ENCODE peak calls at places on chromosomes 7 and 10, in eight cellular contexts. W is HCT116, C is tibial nerve, Q is pancreas, P is adrenal gland, V is A673, K is psoas muscle, R is BE2C. J is an unnamed sample. For H3K4me1, the result is how much of the 10 kb centered on the place peaks cover.

GRCh38 chr7:130595986-130596385 is 72.6 kb downstream of the COPG2 start:
- DNase-seq in Q (no peak), V (no peak), C (no peak), K (no peak), P (no peak), R (peak), W (no peak), J (no peak)

GRCh38 chr7:30029696-30030095 is 1.5 kb downstream of the PLEKHA8 start:
- DNase-seq in Q (peak), P (no peak), C (no peak), V (no peak), R (no peak), K (no peak), W (no peak), J (no peak)

GRCh38 chr7:44994877-44995554 is 5.0 kb upstream of the CCM2 start:
- DNase-seq in Q (no peak), C (no peak), V (no peak), K (no peak), R (no peak), W (no peak), P (no peak), J (no peak)

GRCh38 chr7:32905175-32905662 is 13.7 kb upstream of the KBTBD2 start:
- DNase-seq in P (peak), C (no peak), V (peak), R (peak), Q (peak), K (peak), W (peak), J (peak)

GRCh38 chr7:5677538-5678294 is 103.7 kb downstream of the RNF216 start:
- DNase-seq in P (peak), W (peak), C (peak), Q (peak), V (peak), R (peak), K (peak), J (peak)

GRCh38 chr10:9004736-9005135 is 950.2 kb downstream of the GATA3 start:
- DNase-seq in C (no peak), K (no peak), P (no peak), R (no peak), W (no peak), Q (no peak), V (no peak), J (no peak)

GRCh38 chr10:27030060-27030459 is 70.2 kb downstream of the ANKRD26 start:
- DNase-seq in V (no peak), R (no peak), K (no peak), Q (no peak), W (no peak), P (no peak), C (no peak), J (no peak)

GRCh38 chr7:155269766-155270585 is 27.7 kb upstream of the INSIG1 start:
- DNase-seq in R (no peak), C (no peak), P (no peak), Q (no peak), K (no peak), V (no peak), W (no peak), J (no peak)

GRCh38 chr10:15169555-15170407 is 1.3 kb upstream of the NMT2 start:
- DNase-seq in C (no peak), K (no peak), W (no peak), P (peak), R (no peak), Q (peak), V (no peak), J (no peak)

GRCh38 chr7:148503900-148504487 is 86.6 kb upstream of the C7orf33 start:
- DNase-seq in V (peak), C (no peak), K (no peak), R (no peak), P (no peak), Q (no peak), W (peak), J (no peak)

GRCh38 chr7:1293950-1294728 is 61.5 kb downstream of the UNCX start:
- DNase-seq in V (no peak), C (no peak), Q (no peak), K (no peak), R (no peak), P (no peak), W (no peak), J (no peak)

GRCh38 chr10:88620441-88620840 is 33.9 kb downstream of the LIPJ start:
- DNase-seq in Q (no peak), P (no peak), K (no peak), V (no peak), R (no peak), C (no peak), W (no peak), J (no peak)

GRCh38 chr10:125857185-125857760 is 23.8 kb downstream of the DHX32 start:
- DNase-seq in K (no peak), C (no peak), R (no peak), P (no peak), W (no peak), Q (no peak), V (no peak), J (no peak)

GRCh38 chr10:132591166-132591971 is 53.8 kb downstream of the INPP5A start:
- DNase-seq in P (peak), W (no peak), R (no peak), V (no peak), C (no peak), K (peak), Q (peak), J (no peak)

GRCh38 chr10:23341004-23341403 is 3.6 kb downstream of the C10orf67 start:
- DNase-seq in P (no peak), C (no peak), Q (no peak), R (no peak), K (no peak), W (no peak), V (peak), J (no peak)

DNA sequence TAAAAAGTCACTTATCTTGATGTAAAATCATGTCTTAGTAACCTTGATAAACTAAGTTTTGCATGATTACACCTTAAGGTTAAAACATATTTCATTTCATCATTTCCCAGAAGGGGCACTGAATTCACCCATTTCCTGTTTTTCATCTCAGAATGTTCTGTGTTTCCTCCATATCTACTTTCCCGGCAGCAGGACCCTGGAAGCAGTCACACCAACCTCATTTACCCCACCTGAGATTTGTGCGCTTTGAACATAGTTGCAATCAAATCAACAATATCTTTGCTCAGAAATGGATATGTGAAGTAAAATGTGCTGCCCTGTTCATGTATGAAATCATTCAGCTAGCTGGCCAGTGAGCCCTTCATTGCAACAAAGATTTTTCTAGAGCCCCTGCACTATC is 46.8 kb downstream of the IKZF1 start:
- DNase-seq in V (no peak), K (no peak), W (no peak), R (no peak), C (no peak), Q (no peak), P (no peak), J (no peak)
- TF ChIP-seq CTCF in V (no peak), K (no peak), W (no peak), R (no peak), C (no peak), Q (no peak), P (no peak), J (no peak)

DNA sequence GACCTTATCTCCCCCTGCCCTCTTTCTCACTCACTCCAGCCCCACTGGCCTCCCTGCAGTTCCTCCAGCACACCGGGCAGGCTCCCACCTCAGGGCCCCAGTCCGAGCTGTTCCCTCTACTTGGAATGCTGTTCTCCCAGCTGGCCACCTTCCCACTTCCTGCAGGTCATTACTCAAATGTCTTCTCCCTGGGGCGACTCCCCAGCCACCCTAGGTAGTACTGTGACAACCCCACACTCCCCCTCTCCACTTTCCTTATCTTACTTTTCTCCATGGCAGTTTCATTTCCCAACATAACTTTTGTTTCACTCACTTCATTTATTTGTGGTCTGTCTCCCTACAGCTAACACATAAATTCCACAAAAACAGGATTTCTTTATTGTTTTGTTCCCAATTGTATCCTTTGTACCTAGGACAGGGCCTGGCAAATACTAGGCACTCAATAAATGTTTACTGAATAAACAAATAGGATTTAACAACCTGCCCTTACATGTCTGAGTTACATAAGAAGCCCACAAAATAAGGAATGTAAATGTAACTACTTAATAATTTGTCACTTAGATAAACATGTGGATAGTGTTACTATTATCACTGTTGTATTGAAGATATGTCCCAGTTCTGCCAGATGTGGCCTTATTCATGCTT is 76.5 kb downstream of the JAZF1 start:
- DNase-seq in K (no peak), V (no peak), P (no peak), Q (peak), R (peak), C (no peak), W (no peak), J (peak)
- H3K4me1 ChIP-seq in K (half or more), V (under half), P (under half), Q (under half), R (under half), C (under half), W (under half), J (under half)

GRCh38 chr10:56472978-56473377 is 111.9 kb upstream of the ZWINT start:
- DNase-seq in W (no peak), P (no peak), K (no peak), Q (no peak), C (no peak), R (no peak), V (no peak), J (no peak)

GRCh38 chr10:56470701-56471100 is 109.6 kb upstream of the ZWINT start:
- DNase-seq in C (no peak), R (no peak), W (no peak), K (no peak), P (no peak), V (no peak), Q (no peak), J (no peak)

GRCh38 chr10:56466005-56466404 is 104.9 kb upstream of the ZWINT start:
- DNase-seq in R (no peak), P (no peak), Q (no peak), C (no peak), V (no peak), K (no peak), W (no peak), J (no peak)

DNA sequence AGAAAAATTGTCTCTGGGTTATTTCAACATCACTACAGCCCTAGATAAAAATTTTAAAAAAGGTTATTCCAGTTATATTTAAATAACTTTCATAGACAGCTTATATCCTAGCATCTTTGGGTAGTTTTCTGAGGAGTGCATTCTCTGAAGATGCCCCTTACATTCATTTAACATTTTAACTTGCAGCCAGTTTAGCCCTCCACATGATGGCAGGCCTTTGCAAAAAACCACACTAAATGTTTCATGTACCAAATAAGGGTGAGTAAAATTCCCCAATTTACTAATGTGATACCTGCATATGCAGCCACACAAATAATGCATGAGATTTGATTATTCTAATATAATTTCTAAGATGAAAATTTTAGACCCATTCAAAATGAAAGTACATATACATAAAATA is 108.4 kb upstream of the ZWINT start:
- DNase-seq in W (no peak), P (no peak), R (no peak), K (no peak), V (no peak), C (no peak), Q (no peak), J (no peak)
- TF ChIP-seq CTCF in W (no peak), P (no peak), R (no peak), K (no peak), V (no peak), C (no peak), Q (no peak), J (no peak)

DNA sequence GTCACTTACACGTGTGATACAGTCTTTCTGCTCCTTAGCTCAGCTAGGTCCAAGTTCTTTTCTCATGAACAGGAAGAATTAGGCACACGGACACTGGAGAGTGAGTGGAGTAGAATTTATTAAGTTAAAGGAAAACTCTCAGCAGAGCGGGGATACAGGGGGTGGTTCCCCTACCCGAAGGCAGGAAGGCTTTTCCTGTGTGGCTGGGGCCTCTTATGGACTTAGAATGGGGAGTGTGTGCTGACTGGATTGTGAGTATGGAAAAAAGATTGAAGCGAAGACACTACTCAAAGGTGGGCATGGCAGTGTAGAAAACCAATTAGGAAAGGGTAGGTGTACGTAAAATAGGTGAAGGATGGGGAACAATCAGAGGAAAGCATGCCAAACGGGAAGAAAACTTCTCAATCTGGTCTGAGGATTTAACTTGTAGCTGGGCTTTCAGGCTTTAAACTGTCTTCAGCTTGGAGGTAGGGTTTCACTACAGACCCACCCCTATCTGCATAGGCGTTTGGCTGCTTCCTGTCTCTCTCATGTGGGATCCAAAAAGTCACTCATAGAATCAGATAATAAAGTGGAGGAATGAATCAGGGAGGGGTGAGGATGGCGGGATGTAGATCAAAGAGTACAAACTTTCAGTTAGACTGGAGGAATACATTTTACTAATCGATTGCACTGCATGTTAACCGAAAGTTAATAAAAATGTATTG is 104.2 kb downstream of the ANKRD7 start:
- DNase-seq in W (no peak), R (no peak), C (no peak), P (no peak), V (no peak), K (no peak), Q (no peak), J (no peak)
- H3K4me1 ChIP-seq in W (under half), R (under half), C (under half), P (under half), V (under half), K (under half), Q (under half), J (under half)

GRCh38 chr7:13990984-13991790 is 1.7 kb upstream of the ETV1 start:
- DNase-seq in V (peak), P (peak), C (peak), W (peak), R (peak), Q (peak), K (peak), J (peak)
- TF ChIP-seq CTCF in V (no peak), P (peak), C (peak), W (no peak), R (no peak), Q (no peak), K (no peak), J (no peak)

DNA sequence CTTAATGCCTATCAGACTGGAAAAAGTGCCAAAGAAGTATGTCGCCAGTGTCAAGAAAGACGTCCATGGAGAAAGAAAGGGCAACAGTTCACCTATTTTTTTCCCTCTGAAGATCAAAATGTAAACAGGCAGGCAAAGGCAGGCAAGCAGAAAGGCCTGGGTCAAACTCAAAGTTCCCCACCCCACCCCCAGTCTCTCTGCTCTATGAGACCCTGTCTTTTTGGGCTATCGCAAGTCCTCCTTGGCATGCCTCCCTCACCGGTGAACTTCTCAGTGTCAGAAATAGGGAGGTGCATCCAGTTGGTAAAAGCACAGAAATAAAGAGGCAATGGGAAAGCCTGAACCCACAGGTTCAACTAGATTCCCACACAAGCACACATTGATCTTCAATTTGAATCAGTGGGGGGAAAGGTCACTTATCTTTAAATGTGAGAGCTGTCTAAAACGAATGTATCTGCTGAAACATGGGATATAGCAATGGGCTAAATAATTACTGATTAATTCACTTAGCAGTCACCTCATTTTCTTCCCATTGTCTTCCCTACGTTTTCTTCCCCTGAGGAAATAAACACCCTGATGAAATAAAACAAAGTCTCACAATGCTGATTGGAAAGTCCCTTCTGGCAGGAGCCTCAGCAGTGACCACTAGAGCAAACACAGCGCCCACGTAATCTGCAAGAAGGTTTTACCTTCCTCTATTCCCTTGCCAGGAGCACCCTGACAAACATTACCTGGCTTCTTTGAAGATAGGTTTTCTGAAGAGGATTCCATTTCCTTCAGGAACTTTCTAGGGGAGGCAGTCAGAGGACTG is 31.1 kb downstream of the JAZF1 start:
- DNase-seq in K (no peak), W (no peak), Q (no peak), P (no peak), R (no peak), C (no peak), V (no peak), J (no peak)
- H3K4me1 ChIP-seq in K (under half), W (under half), Q (under half), P (under half), R (under half), C (under half), V (under half), J (under half)